ENCODE peak calls at places on chromosomes 7 and 10, in nine cellular contexts. One of them, this sample, is unnamed.

GRCh38 chr7:87600130-87601124 is at the start of gene ABCB1:
- DNase-seq in iPS-NIHi11: peak; percentile 83
- DNase-seq in astrocyte of the cerebellum: no peak
- DNase-seq in astrocyte: peak; percentile 66
- DNase-seq in stimulated activated CD4-positive, alpha-beta T cell treated with anti-CD3 and anti-CD28 coated beads, Interleukin-4, amount 100 ng/mL, for 4 hours: peak; percentile 38
- DNase-seq in NCI-H1694 treated with DMSO at 0.1 percent for 48 hours: no peak
- DNase-seq in iris pigment epithelial cell: peak; percentile 80
- DNase-seq in Right ventricle myocardium superior: peak; percentile 50
- DNase-seq in astrocyte of the spinal cord: peak; percentile 56
- DNase-seq in this sample: peak; percentile 23

GRCh38 chr7:139811106-139811505 is 18.0 kb upstream of the TBXAS1 start:
- DNase-seq in iPS-NIHi11: no peak
- DNase-seq in astrocyte of the cerebellum: no peak
- DNase-seq in astrocyte: no peak
- DNase-seq in stimulated activated CD4-positive, alpha-beta T cell treated with anti-CD3 and anti-CD28 coated beads, Interleukin-4, amount 100 ng/mL, for 4 hours: no peak
- DNase-seq in NCI-H1694 treated with DMSO at 0.1 percent for 48 hours: no peak
- DNase-seq in iris pigment epithelial cell: no peak
- DNase-seq in Right ventricle myocardium superior: no peak
- DNase-seq in astrocyte of the spinal cord: no peak
- DNase-seq in this sample: no peak

GRCh38 chr7:44395067-44395466 is 69.7 kb upstream of the CAMK2B start:
- DNase-seq in iPS-NIHi11: no peak
- DNase-seq in astrocyte of the cerebellum: no peak
- DNase-seq in astrocyte: no peak
- DNase-seq in stimulated activated CD4-positive, alpha-beta T cell treated with anti-CD3 and anti-CD28 coated beads, Interleukin-4, amount 100 ng/mL, for 4 hours: no peak
- DNase-seq in NCI-H1694 treated with DMSO at 0.1 percent for 48 hours: no peak
- DNase-seq in iris pigment epithelial cell: no peak
- DNase-seq in Right ventricle myocardium superior: no peak
- DNase-seq in astrocyte of the spinal cord: no peak
- DNase-seq in this sample: no peak

GRCh38 chr7:30276203-30276900 is 8.0 kb upstream of the ZNRF2 start:
- DNase-seq in iPS-NIHi11: peak; percentile 57
- DNase-seq in astrocyte of the cerebellum: peak; percentile 51
- DNase-seq in astrocyte: peak; percentile 30
- DNase-seq in stimulated activated CD4-positive, alpha-beta T cell treated with anti-CD3 and anti-CD28 coated beads, Interleukin-4, amount 100 ng/mL, for 4 hours: peak; percentile 5
- DNase-seq in NCI-H1694 treated with DMSO at 0.1 percent for 48 hours: peak; percentile 61
- DNase-seq in iris pigment epithelial cell: peak; percentile 64
- DNase-seq in Right ventricle myocardium superior: no peak
- DNase-seq in astrocyte of the spinal cord: peak; percentile 59
- DNase-seq in this sample: no peak

GRCh38 chr10:110501142-110501937 is 3.6 kb downstream of the DUSP5 start:
- DNase-seq in iPS-NIHi11: peak; percentile 77
- DNase-seq in astrocyte of the cerebellum: peak; percentile 91
- DNase-seq in astrocyte: peak; percentile 92
- DNase-seq in stimulated activated CD4-positive, alpha-beta T cell treated with anti-CD3 and anti-CD28 coated beads, Interleukin-4, amount 100 ng/mL, for 4 hours: peak; percentile 45
- DNase-seq in NCI-H1694 treated with DMSO at 0.1 percent for 48 hours: no peak
- DNase-seq in iris pigment epithelial cell: peak; percentile 95
- DNase-seq in Right ventricle myocardium superior: peak; percentile 92
- DNase-seq in astrocyte of the spinal cord: peak; percentile 96
- DNase-seq in this sample: no peak

GRCh38 chr10:48938281-48938680 is 1.4 kb downstream of the LRRC18 start:
- DNase-seq in iPS-NIHi11: no peak
- DNase-seq in astrocyte of the cerebellum: no peak
- DNase-seq in astrocyte: no peak
- DNase-seq in stimulated activated CD4-positive, alpha-beta T cell treated with anti-CD3 and anti-CD28 coated beads, Interleukin-4, amount 100 ng/mL, for 4 hours: no peak
- DNase-seq in NCI-H1694 treated with DMSO at 0.1 percent for 48 hours: no peak
- DNase-seq in iris pigment epithelial cell: no peak
- DNase-seq in Right ventricle myocardium superior: no peak
- DNase-seq in astrocyte of the spinal cord: no peak
- DNase-seq in this sample: no peak

GRCh38 chr7:28400838-28401360 is 11.4 kb upstream of the CREB5 start:
- DNase-seq in iPS-NIHi11: no peak
- DNase-seq in astrocyte of the cerebellum: no peak
- DNase-seq in astrocyte: no peak
- DNase-seq in stimulated activated CD4-positive, alpha-beta T cell treated with anti-CD3 and anti-CD28 coated beads, Interleukin-4, amount 100 ng/mL, for 4 hours: no peak
- DNase-seq in NCI-H1694 treated with DMSO at 0.1 percent for 48 hours: no peak
- DNase-seq in iris pigment epithelial cell: no peak
- DNase-seq in Right ventricle myocardium superior: no peak
- DNase-seq in astrocyte of the spinal cord: no peak
- DNase-seq in this sample: no peak

GRCh38 chr10:125149278-125150047 is 10.9 kb downstream of the CTBP2 start:
- DNase-seq in iPS-NIHi11: no peak
- DNase-seq in astrocyte of the cerebellum: no peak
- DNase-seq in astrocyte: peak; percentile 68
- DNase-seq in stimulated activated CD4-positive, alpha-beta T cell treated with anti-CD3 and anti-CD28 coated beads, Interleukin-4, amount 100 ng/mL, for 4 hours: no peak
- DNase-seq in NCI-H1694 treated with DMSO at 0.1 percent for 48 hours: no peak
- DNase-seq in iris pigment epithelial cell: peak; percentile 86
- DNase-seq in Right ventricle myocardium superior: peak; percentile 70
- DNase-seq in astrocyte of the spinal cord: peak; percentile 76
- DNase-seq in this sample: no peak

GRCh38 chr10:78947226-78947625 is 121.5 kb upstream of the ZMIZ1 start:
- DNase-seq in iPS-NIHi11: no peak
- DNase-seq in astrocyte of the cerebellum: no peak
- DNase-seq in astrocyte: no peak
- DNase-seq in stimulated activated CD4-positive, alpha-beta T cell treated with anti-CD3 and anti-CD28 coated beads, Interleukin-4, amount 100 ng/mL, for 4 hours: no peak
- DNase-seq in NCI-H1694 treated with DMSO at 0.1 percent for 48 hours: peak; percentile 34
- DNase-seq in iris pigment epithelial cell: no peak
- DNase-seq in Right ventricle myocardium superior: no peak
- DNase-seq in astrocyte of the spinal cord: no peak
- DNase-seq in this sample: no peak

GRCh38 chr10:79193694-79194382 is 125.1 kb downstream of the ZMIZ1 start:
- DNase-seq in iPS-NIHi11: no peak
- DNase-seq in astrocyte of the cerebellum: no peak
- DNase-seq in astrocyte: no peak
- DNase-seq in stimulated activated CD4-positive, alpha-beta T cell treated with anti-CD3 and anti-CD28 coated beads, Interleukin-4, amount 100 ng/mL, for 4 hours: no peak
- DNase-seq in NCI-H1694 treated with DMSO at 0.1 percent for 48 hours: peak; percentile 29
- DNase-seq in iris pigment epithelial cell: no peak
- DNase-seq in Right ventricle myocardium superior: no peak
- DNase-seq in astrocyte of the spinal cord: no peak
- DNase-seq in this sample: no peak

GRCh38 chr10:97016728-97017473 is 168.9 kb downstream of the SLIT1 start:
- DNase-seq in iPS-NIHi11: no peak
- DNase-seq in astrocyte of the cerebellum: no peak
- DNase-seq in astrocyte: peak; percentile 12
- DNase-seq in stimulated activated CD4-positive, alpha-beta T cell treated with anti-CD3 and anti-CD28 coated beads, Interleukin-4, amount 100 ng/mL, for 4 hours: no peak
- DNase-seq in NCI-H1694 treated with DMSO at 0.1 percent for 48 hours: no peak
- DNase-seq in iris pigment epithelial cell: no peak
- DNase-seq in Right ventricle myocardium superior: no peak
- DNase-seq in astrocyte of the spinal cord: no peak
- DNase-seq in this sample: peak; percentile 61

GRCh38 chr10:132867801-132868644 is 74.3 kb downstream of the CFAP46 start:
- DNase-seq in iPS-NIHi11: no peak
- DNase-seq in astrocyte of the cerebellum: no peak
- DNase-seq in astrocyte: no peak
- DNase-seq in stimulated activated CD4-positive, alpha-beta T cell treated with anti-CD3 and anti-CD28 coated beads, Interleukin-4, amount 100 ng/mL, for 4 hours: no peak
- DNase-seq in NCI-H1694 treated with DMSO at 0.1 percent for 48 hours: no peak
- DNase-seq in iris pigment epithelial cell: no peak
- DNase-seq in Right ventricle myocardium superior: peak; percentile 29
- DNase-seq in astrocyte of the spinal cord: no peak
- DNase-seq in this sample: no peak

This sample was measured in GM12891.